ENCODE peak calls at places on chromosomes 12 and 14, in seven cellular contexts. Q is PC-3, S is neural progenitor cell, C is GM23338, X is MM.1S, B is HepG2, N is SK-N-SH. L is an unnamed sample.

GRCh38 chr14:98167702-98168101 is 1104.3 kb downstream of the BCL11B start:
- DNase-seq in N (no peak), B (no peak), C (no peak), S (no peak), X (peak), Q (no peak), L (no peak)

GRCh38 chr12:131274061-131274460 is 320.4 kb downstream of the ADGRD1 start:
- DNase-seq in B (no peak), S (no peak), Q (no peak), N (no peak), X (no peak), C (no peak), L (no peak)

GRCh38 chr12:127174881-127175280 is 1092.1 kb upstream of the TMEM132C start:
- DNase-seq in Q (peak), N (no peak), C (no peak), X (no peak), B (no peak), S (no peak), L (no peak)

GRCh38 chr12:18479266-18479665 is 217.9 kb downstream of the PIK3C2G start:
- DNase-seq in X (no peak), N (no peak), S (no peak), B (no peak), Q (peak), C (no peak), L (no peak)

GRCh38 chr14:100438678-100439592 is 115.8 kb downstream of the SLC25A47 start:
- DNase-seq in Q (peak), N (no peak), B (peak), X (no peak), C (no peak), S (no peak), L (no peak)

GRCh38 chr12:126616441-126616840 is 1551.2 kb downstream of the AACS start:
- DNase-seq in B (no peak), X (no peak), Q (no peak), S (no peak), N (no peak), C (no peak), L (no peak)

GRCh38 chr14:21768116-21768874 is 94.7 kb upstream of the OR4E1 start:
- DNase-seq in N (peak), C (peak), Q (peak), S (peak), X (peak), B (peak), L (peak)

GRCh38 chr14:50853891-50854290 is 18.0 kb upstream of the ABHD12B start:
- DNase-seq in N (no peak), B (no peak), S (no peak), Q (no peak), X (no peak), C (no peak), L (no peak)

GRCh38 chr14:63867926-63868921 is 15.4 kb downstream of the SYNE2 start:
- DNase-seq in B (no peak), Q (peak), S (no peak), X (no peak), N (no peak), C (no peak), L (peak)

GRCh38 chr14:20492486-20492885 is 12.9 kb upstream of the RNASE10 start:
- DNase-seq in X (no peak), S (no peak), Q (no peak), B (no peak), N (no peak), C (no peak), L (no peak)

GRCh38 chr12:49548822-49549648 is 10.2 kb downstream of the KCNH3 start:
- DNase-seq in Q (no peak), S (peak), X (no peak), N (peak), B (no peak), C (peak), L (no peak)

DNA sequence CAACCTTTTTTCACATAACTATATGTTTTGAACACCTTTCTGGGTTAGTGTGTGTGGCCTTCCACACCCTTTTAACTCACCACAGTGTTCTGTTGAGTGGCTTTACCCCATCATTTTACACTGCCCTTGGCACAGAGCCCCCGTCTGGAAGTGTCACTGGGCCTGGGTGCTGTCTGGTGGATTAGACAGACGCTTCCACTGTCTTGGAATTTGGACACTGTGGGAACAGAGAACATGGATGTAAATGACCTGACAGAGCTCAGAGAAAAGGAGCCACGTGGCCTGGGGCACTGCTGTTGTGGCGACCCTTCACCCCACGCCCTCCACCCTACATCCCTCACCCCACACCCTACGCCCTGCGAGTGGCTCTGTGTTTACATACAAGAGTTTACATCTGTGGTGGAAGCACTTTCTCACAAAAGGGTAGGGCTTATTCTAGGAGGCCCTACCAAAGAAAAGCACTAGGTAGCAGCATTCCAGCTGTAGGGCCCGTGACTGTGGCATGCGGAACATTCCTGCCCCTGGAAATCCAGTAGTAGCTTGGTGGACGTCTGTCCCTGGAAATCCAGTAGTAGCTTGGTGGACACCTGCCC is 47.6 kb downstream of the B4GALNT3 start:
- DNase-seq in S (no peak), B (no peak), Q (no peak), X (no peak), N (no peak), C (no peak), L (no peak)
- TF ChIP-seq CTCF in S (no peak), B (peak), Q (no peak), X (no peak), N (no peak), C (no peak), L (no peak)

GRCh38 chr12:104462931-104463339 is 6.2 kb downstream of the CHST11 start:
- DNase-seq in N (no peak), S (no peak), X (peak), Q (no peak), B (no peak), C (no peak), L (peak)

GRCh38 chr12:104462325-104462724 is 5.6 kb downstream of the CHST11 start:
- DNase-seq in Q (no peak), N (no peak), C (no peak), S (no peak), B (no peak), X (no peak), L (no peak)

GRCh38 chr12:104460041-104460757 is 3.5 kb downstream of the CHST11 start:
- DNase-seq in Q (no peak), B (no peak), S (no peak), C (no peak), X (no peak), N (no peak), L (no peak)

GRCh38 chr12:104459556-104459909 is 2.8 kb downstream of the CHST11 start:
- DNase-seq in Q (no peak), N (no peak), C (no peak), X (no peak), B (no peak), S (no peak), L (no peak)

GRCh38 chr12:104460973-104461693 is 4.4 kb downstream of the CHST11 start:
- DNase-seq in C (no peak), X (no peak), S (no peak), B (no peak), Q (no peak), N (no peak), L (no peak)
- H3K4me2 ChIP-seq in C (no peak), X (peak), S (no peak), B (no peak), Q (no peak), N (no peak), L (peak)

GRCh38 chr12:41684997-41685396 is 459.7 kb downstream of the GXYLT1 start:
- DNase-seq in X (no peak), N (no peak), S (no peak), C (no peak), Q (no peak), B (no peak), L (no peak)
- TF ChIP-seq CTCF in X (no peak), N (no peak), S (no peak), C (no peak), Q (peak), B (peak), L (no peak)

GRCh38 chr14:68819260-68819691 is 26.4 kb upstream of the ZFP36L1 start:
- DNase-seq in S (peak), C (peak), Q (no peak), N (peak), X (no peak), B (no peak), L (no peak)
- H3K4me2 ChIP-seq in S (peak), C (no peak), Q (no peak), N (no peak), X (no peak), B (peak), L (no peak)

DNA sequence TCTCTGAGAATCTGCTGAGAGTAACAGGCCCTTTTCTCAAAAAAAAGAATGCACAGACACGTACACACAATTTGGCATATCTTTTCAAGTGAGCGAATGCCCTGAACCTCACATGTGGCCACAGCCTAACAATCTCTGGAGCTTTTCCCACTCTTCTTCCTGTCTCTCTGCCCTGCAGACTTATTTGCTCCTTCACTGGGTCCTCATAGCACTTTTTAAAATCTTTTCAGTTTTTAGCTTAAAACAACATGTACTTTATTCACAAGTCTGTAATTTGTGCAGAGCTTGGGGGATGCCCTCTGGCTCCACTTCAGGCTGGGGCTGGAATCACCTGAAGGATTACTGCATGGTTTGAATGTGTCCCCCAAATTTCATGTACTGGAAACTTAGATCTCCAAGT is 9.0 kb downstream of the MAP1LC3B2 start:
- DNase-seq in X (no peak), N (no peak), S (no peak), B (no peak), Q (no peak), C (no peak), L (no peak)
- TF ChIP-seq CTCF in X (no peak), N (peak), S (no peak), B (no peak), Q (peak), C (peak), L (no peak)

DNA sequence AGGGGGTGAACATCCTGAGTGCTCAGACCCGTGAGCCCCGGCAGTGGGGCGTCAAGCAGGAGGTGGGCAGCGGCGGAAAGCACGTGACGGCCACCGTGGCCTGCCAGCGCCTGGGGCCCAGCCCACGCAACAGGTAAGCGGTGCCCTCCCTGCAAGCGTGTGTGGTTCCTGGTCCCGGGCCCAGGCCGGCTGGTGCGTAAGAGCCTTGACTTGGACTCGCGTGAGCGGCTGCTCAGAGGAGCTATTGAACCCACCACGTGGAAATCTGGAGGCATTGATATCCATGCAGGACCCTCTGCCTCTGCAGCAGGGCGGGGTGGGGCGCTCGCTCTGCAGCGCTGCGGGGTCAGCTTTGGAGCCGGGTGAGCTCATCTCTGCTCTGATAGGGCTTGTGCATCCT is 277.0 kb downstream of the TMEM132C start:
- DNase-seq in X (no peak), N (no peak), B (no peak), S (no peak), C (no peak), Q (no peak), L (no peak)
- H3K4me2 ChIP-seq in X (peak), N (no peak), B (no peak), S (no peak), C (no peak), Q (no peak), L (no peak)